ENCODE peak calls at places on chromosomes 12 and 14, in eight cellular contexts. One of them, this sample, is unnamed.
A peak's percentile ranks its signal among the peaks of the same experiment; 100 is the strongest.

GRCh38 chr14:88791629-88792571 is 853 bp downstream of the EML5 start:
- DNase-seq in iris pigment epithelial cell: no peak
- DNase-seq in hippocampal formation: no peak
- DNase-seq in GM13976: peak; percentile 13
- DNase-seq in stromal cell of bone marrow: no peak
- DNase-seq in Calu3: peak; percentile 12
- DNase-seq in EL: peak; percentile 20
- DNase-seq in fibroblast of the aortic adventitia: no peak
- DNase-seq in this sample: peak; percentile 65

GRCh38 chr12:31728289-31728916 is 418 bp downstream of the AMN1 start:
- DNase-seq in iris pigment epithelial cell: no peak
- DNase-seq in stromal cell of bone marrow: no peak
- DNase-seq in EL: no peak
- DNase-seq in Calu3: peak; percentile 26
- DNase-seq in GM13976: peak; percentile 49
- DNase-seq in fibroblast of the aortic adventitia: no peak
- DNase-seq in hippocampal formation: no peak
- DNase-seq in this sample: no peak

GRCh38 chr12:126569706-126570105 is 1504.5 kb downstream of the AACS start:
- DNase-seq in stromal cell of bone marrow: no peak
- DNase-seq in fibroblast of the aortic adventitia: no peak
- DNase-seq in EL: no peak
- DNase-seq in GM13976: no peak
- DNase-seq in hippocampal formation: no peak
- DNase-seq in iris pigment epithelial cell: no peak
- DNase-seq in Calu3: no peak
- DNase-seq in this sample: no peak

GRCh38 chr14:23695220-23695999 is 59.2 kb downstream of the DHRS2 start:
- DNase-seq in EL: no peak
- DNase-seq in fibroblast of the aortic adventitia: peak; percentile 27
- DNase-seq in iris pigment epithelial cell: no peak
- DNase-seq in stromal cell of bone marrow: no peak
- DNase-seq in hippocampal formation: no peak
- DNase-seq in Calu3: no peak
- DNase-seq in GM13976: no peak
- DNase-seq in this sample: no peak

GRCh38 chr12:45409966-45410365 is 194.1 kb downstream of the ANO6 start:
- DNase-seq in fibroblast of the aortic adventitia: peak; percentile 82
- DNase-seq in EL: peak; percentile 78
- DNase-seq in hippocampal formation: no peak
- DNase-seq in stromal cell of bone marrow: peak; percentile 81
- DNase-seq in iris pigment epithelial cell: peak; percentile 58
- DNase-seq in Calu3: no peak
- DNase-seq in GM13976: no peak
- DNase-seq in this sample: peak; percentile 69

GRCh38 chr12:32273712-32274111 is 125.6 kb upstream of the FGD4 start:
- DNase-seq in hippocampal formation: no peak
- DNase-seq in GM13976: peak; percentile 66
- DNase-seq in Calu3: no peak
- DNase-seq in fibroblast of the aortic adventitia: no peak
- DNase-seq in stromal cell of bone marrow: no peak
- DNase-seq in EL: no peak
- DNase-seq in iris pigment epithelial cell: no peak
- DNase-seq in this sample: no peak

GRCh38 chr12:55899035-55899434 is 28.7 kb downstream of the PYM1 start:
- DNase-seq in GM13976: no peak
- DNase-seq in Calu3: no peak
- DNase-seq in EL: peak; percentile 33
- DNase-seq in stromal cell of bone marrow: peak; percentile 25
- DNase-seq in iris pigment epithelial cell: peak; percentile 83
- DNase-seq in fibroblast of the aortic adventitia: peak; percentile 24
- DNase-seq in hippocampal formation: no peak
- DNase-seq in this sample: no peak

GRCh38 chr12:47078086-47078395 is 1.4 kb upstream of the PCED1B start:
- DNase-seq in GM13976: no peak
- DNase-seq in Calu3: no peak
- DNase-seq in fibroblast of the aortic adventitia: no peak
- DNase-seq in iris pigment epithelial cell: no peak
- DNase-seq in hippocampal formation: no peak
- DNase-seq in stromal cell of bone marrow: no peak
- DNase-seq in EL: no peak
- DNase-seq in this sample: no peak

GRCh38 chr14:50944647-50945413 is 547 bp upstream of the PYGL start:
- DNase-seq in fibroblast of the aortic adventitia: peak; percentile 51
- DNase-seq in Calu3: peak; percentile 47
- DNase-seq in GM13976: peak; percentile 41
- DNase-seq in hippocampal formation: no peak
- DNase-seq in stromal cell of bone marrow: no peak
- DNase-seq in EL: peak; percentile 67
- DNase-seq in iris pigment epithelial cell: peak; percentile 58
- DNase-seq in this sample: peak; percentile 86

GRCh38 chr12:23757541-23757962 is 191.9 kb downstream of the SOX5 start:
- DNase-seq in hippocampal formation: no peak
- DNase-seq in GM13976: no peak
- DNase-seq in Calu3: no peak
- DNase-seq in stromal cell of bone marrow: no peak
- DNase-seq in EL: no peak
- DNase-seq in iris pigment epithelial cell: no peak
- DNase-seq in fibroblast of the aortic adventitia: peak; percentile 7
- DNase-seq in this sample: no peak

GRCh38 chr12:72564120-72564519 is 291.9 kb downstream of the TRHDE start:
- DNase-seq in stromal cell of bone marrow: no peak
- DNase-seq in EL: no peak
- DNase-seq in fibroblast of the aortic adventitia: no peak
- DNase-seq in hippocampal formation: no peak
- DNase-seq in Calu3: no peak
- DNase-seq in GM13976: no peak
- DNase-seq in iris pigment epithelial cell: no peak
- DNase-seq in this sample: no peak

GRCh38 chr14:96584199-96584906 is 82.2 kb downstream of the PAPOLA start:
- DNase-seq in EL: peak; percentile 9
- DNase-seq in stromal cell of bone marrow: no peak
- DNase-seq in Calu3: peak; percentile 70
- DNase-seq in iris pigment epithelial cell: peak; percentile 17
- DNase-seq in hippocampal formation: no peak
- DNase-seq in fibroblast of the aortic adventitia: no peak
- DNase-seq in GM13976: peak; percentile 83
- DNase-seq in this sample: peak; percentile 65

GRCh38 chr14:99730876-99731351 is 46.8 kb downstream of the CYP46A1 start:
- DNase-seq in stromal cell of bone marrow: no peak
- DNase-seq in GM13976: no peak
- DNase-seq in fibroblast of the aortic adventitia: no peak
- DNase-seq in hippocampal formation: no peak
- DNase-seq in EL: no peak
- DNase-seq in iris pigment epithelial cell: no peak
- DNase-seq in Calu3: no peak
- DNase-seq in this sample: no peak

GRCh38 chr12:73124480-73124879 is 852.3 kb downstream of the TRHDE start:
- DNase-seq in GM13976: no peak
- DNase-seq in iris pigment epithelial cell: no peak
- DNase-seq in EL: no peak
- DNase-seq in Calu3: no peak
- DNase-seq in stromal cell of bone marrow: no peak
- DNase-seq in hippocampal formation: no peak
- DNase-seq in fibroblast of the aortic adventitia: no peak
- DNase-seq in this sample: no peak

GRCh38 chr12:96197503-96198272 is 3.5 kb downstream of the ELK3 start:
- DNase-seq in fibroblast of the aortic adventitia: peak; percentile 95
- DNase-seq in hippocampal formation: no peak
- DNase-seq in Calu3: peak; percentile 20
- DNase-seq in stromal cell of bone marrow: peak; percentile 96
- DNase-seq in iris pigment epithelial cell: peak; percentile 95
- DNase-seq in GM13976: no peak
- DNase-seq in EL: peak; percentile 94
- DNase-seq in this sample: peak; percentile 96

GRCh38 chr14:105313381-105314286 is 914 bp upstream of the PACS2 start:
- DNase-seq in EL: peak; percentile 16
- DNase-seq in iris pigment epithelial cell: no peak
- DNase-seq in hippocampal formation: peak; percentile 31
- DNase-seq in GM13976: no peak
- DNase-seq in fibroblast of the aortic adventitia: peak; percentile 42
- DNase-seq in stromal cell of bone marrow: no peak
- DNase-seq in Calu3: peak; percentile 29
- DNase-seq in this sample: peak; percentile 93

GRCh38 chr12:674272-674781 is 11.1 kb upstream of the NINJ2 start:
- DNase-seq in fibroblast of the aortic adventitia: no peak
- DNase-seq in Calu3: no peak
- DNase-seq in GM13976: peak; percentile 64
- DNase-seq in iris pigment epithelial cell: no peak
- DNase-seq in EL: no peak
- DNase-seq in hippocampal formation: no peak
- DNase-seq in stromal cell of bone marrow: no peak
- DNase-seq in this sample: peak; percentile 68

GRCh38 chr12:119444462-119445044 is 110.0 kb downstream of the CCDC60 start:
- DNase-seq in GM13976: peak; percentile 70
- DNase-seq in fibroblast of the aortic adventitia: peak; percentile 43
- DNase-seq in Calu3: peak; percentile 52
- DNase-seq in EL: peak; percentile 26
- DNase-seq in iris pigment epithelial cell: peak; percentile 29
- DNase-seq in stromal cell of bone marrow: peak; percentile 6
- DNase-seq in hippocampal formation: peak; percentile 8
- DNase-seq in this sample: peak; percentile 66

GRCh38 chr12:1527789-1528188 is 66.6 kb downstream of the FBXL14 start:
- DNase-seq in Calu3: no peak
- DNase-seq in GM13976: no peak
- DNase-seq in iris pigment epithelial cell: peak; percentile 79
- DNase-seq in stromal cell of bone marrow: no peak
- DNase-seq in hippocampal formation: no peak
- DNase-seq in EL: peak; percentile 98
- DNase-seq in fibroblast of the aortic adventitia: peak; percentile 55
- DNase-seq in this sample: peak; percentile 98

GRCh38 chr12:106108187-106108816 is 30.5 kb downstream of the NUAK1 start:
- DNase-seq in hippocampal formation: no peak
- DNase-seq in EL: peak; percentile 47
- DNase-seq in GM13976: no peak
- DNase-seq in iris pigment epithelial cell: peak; percentile 85
- DNase-seq in fibroblast of the aortic adventitia: peak; percentile 75
- DNase-seq in Calu3: no peak
- DNase-seq in stromal cell of bone marrow: no peak
- DNase-seq in this sample: peak; percentile 78

GRCh38 chr14:72519543-72519942 is 374.4 kb downstream of the DPF3 start:
- DNase-seq in fibroblast of the aortic adventitia: no peak
- DNase-seq in Calu3: no peak
- DNase-seq in iris pigment epithelial cell: no peak
- DNase-seq in stromal cell of bone marrow: no peak
- DNase-seq in GM13976: no peak
- DNase-seq in EL: no peak
- DNase-seq in hippocampal formation: no peak
- DNase-seq in this sample: no peak

GRCh38 chr14:35335388-35336092 is 43.4 kb downstream of the PSMA6 start:
- DNase-seq in iris pigment epithelial cell: no peak
- DNase-seq in fibroblast of the aortic adventitia: peak; percentile 13
- DNase-seq in hippocampal formation: no peak
- DNase-seq in stromal cell of bone marrow: no peak
- DNase-seq in Calu3: peak; percentile 53
- DNase-seq in EL: no peak
- DNase-seq in GM13976: no peak
- DNase-seq in this sample: peak; percentile 37

GRCh38 chr14:24401810-24402702 is 3.3 kb downstream of the NYNRIN start:
- DNase-seq in fibroblast of the aortic adventitia: no peak
- DNase-seq in stromal cell of bone marrow: no peak
- DNase-seq in GM13976: no peak
- DNase-seq in Calu3: no peak
- DNase-seq in iris pigment epithelial cell: no peak
- DNase-seq in EL: no peak
- DNase-seq in hippocampal formation: no peak
- DNase-seq in this sample: no peak

GRCh38 chr14:71597955-71598659 is 334.1 kb upstream of the RGS6 start:
- DNase-seq in GM13976: peak; percentile 37
- DNase-seq in iris pigment epithelial cell: no peak
- DNase-seq in Calu3: no peak
- DNase-seq in hippocampal formation: no peak
- DNase-seq in EL: no peak
- DNase-seq in stromal cell of bone marrow: no peak
- DNase-seq in fibroblast of the aortic adventitia: no peak
- DNase-seq in this sample: no peak

GRCh38 chr14:100383727-100384158 is 60.6 kb downstream of the SLC25A47 start:
- DNase-seq in iris pigment epithelial cell: peak; percentile 50
- DNase-seq in Calu3: peak; percentile 70
- DNase-seq in fibroblast of the aortic adventitia: peak; percentile 53
- DNase-seq in EL: peak; percentile 64
- DNase-seq in stromal cell of bone marrow: no peak
- DNase-seq in hippocampal formation: no peak
- DNase-seq in GM13976: peak; percentile 86
- DNase-seq in this sample: peak; percentile 89

GRCh38 chr12:50200507-50201273 is 33.5 kb upstream of the CERS5 start:
- DNase-seq in hippocampal formation: no peak
- DNase-seq in stromal cell of bone marrow: no peak
- DNase-seq in fibroblast of the aortic adventitia: peak; percentile 79
- DNase-seq in EL: peak; percentile 90
- DNase-seq in GM13976: no peak
- DNase-seq in Calu3: no peak
- DNase-seq in iris pigment epithelial cell: peak; percentile 90
- DNase-seq in this sample: no peak

GRCh38 chr14:38238881-38239280 is 17.0 kb downstream of the CLEC14A start:
- DNase-seq in GM13976: no peak
- DNase-seq in EL: peak; percentile 30
- DNase-seq in Calu3: no peak
- DNase-seq in hippocampal formation: no peak
- DNase-seq in stromal cell of bone marrow: no peak
- DNase-seq in fibroblast of the aortic adventitia: no peak
- DNase-seq in iris pigment epithelial cell: no peak
- DNase-seq in this sample: no peak

GRCh38 chr12:120225852-120226640 is 25.1 kb upstream of the RPLP0 start:
- DNase-seq in EL: no peak
- DNase-seq in GM13976: peak; percentile 74
- DNase-seq in iris pigment epithelial cell: no peak
- DNase-seq in hippocampal formation: no peak
- DNase-seq in Calu3: peak; percentile 55
- DNase-seq in fibroblast of the aortic adventitia: peak; percentile 29
- DNase-seq in stromal cell of bone marrow: no peak
- DNase-seq in this sample: peak; percentile 73

GRCh38 chr14:71588576-71589215 is 343.5 kb upstream of the RGS6 start:
- DNase-seq in hippocampal formation: no peak
- DNase-seq in iris pigment epithelial cell: no peak
- DNase-seq in fibroblast of the aortic adventitia: no peak
- DNase-seq in stromal cell of bone marrow: no peak
- DNase-seq in GM13976: no peak
- DNase-seq in EL: peak; percentile 24
- DNase-seq in Calu3: no peak
- DNase-seq in this sample: no peak

GRCh38 chr12:3725267-3726115 is 27.4 kb downstream of the CRACR2A start:
- DNase-seq in Calu3: no peak
- DNase-seq in hippocampal formation: no peak
- DNase-seq in stromal cell of bone marrow: peak; percentile 27
- DNase-seq in iris pigment epithelial cell: peak; percentile 31
- DNase-seq in GM13976: no peak
- DNase-seq in EL: no peak
- DNase-seq in fibroblast of the aortic adventitia: peak; percentile 58
- DNase-seq in this sample: peak; percentile 61

GRCh38 chr12:66708704-66709443 is 30.0 kb upstream of the GRIP1 start:
- DNase-seq in hippocampal formation: no peak
- DNase-seq in Calu3: no peak
- DNase-seq in EL: peak; percentile 4
- DNase-seq in stromal cell of bone marrow: peak; percentile 2
- DNase-seq in fibroblast of the aortic adventitia: peak; percentile 25
- DNase-seq in iris pigment epithelial cell: peak; percentile 12
- DNase-seq in GM13976: no peak
- DNase-seq in this sample: no peak

GRCh38 chr12:94783343-94783742 is 133.0 kb upstream of the TMCC3 start:
- DNase-seq in Calu3: no peak
- DNase-seq in hippocampal formation: no peak
- DNase-seq in EL: no peak
- DNase-seq in stromal cell of bone marrow: no peak
- DNase-seq in fibroblast of the aortic adventitia: peak; percentile 20
- DNase-seq in iris pigment epithelial cell: no peak
- DNase-seq in GM13976: no peak
- DNase-seq in this sample: no peak

GRCh38 chr14:67734675-67735074 is 33.0 kb downstream of the RDH12 start:
- DNase-seq in GM13976: no peak
- DNase-seq in EL: peak; percentile 34
- DNase-seq in Calu3: no peak
- DNase-seq in stromal cell of bone marrow: no peak
- DNase-seq in iris pigment epithelial cell: peak; percentile 7
- DNase-seq in fibroblast of the aortic adventitia: peak; percentile 20
- DNase-seq in hippocampal formation: no peak
- DNase-seq in this sample: peak; percentile 59

GRCh38 chr12:29088611-29089219 is 60.4 kb upstream of the FAR2 start:
- DNase-seq in GM13976: peak; percentile 34
- DNase-seq in iris pigment epithelial cell: peak; percentile 47
- DNase-seq in Calu3: no peak
- DNase-seq in fibroblast of the aortic adventitia: peak; percentile 37
- DNase-seq in stromal cell of bone marrow: no peak
- DNase-seq in EL: peak; percentile 19
- DNase-seq in hippocampal formation: no peak
- DNase-seq in this sample: peak; percentile 90

This sample was measured in osteoblast.